ENCODE peak calls at places on chromosomes 3 and 15, in six cellular contexts. Q is HepG2, Y is GM12878, E is HCT116, V is SK-N-SH, P is H1. S is an unnamed sample.

GRCh38 chr3:129449279-129450115 is 9.5 kb downstream of the IFT122 start:
- DNase-seq in Q (no peak), Y (no peak), E (no peak), V (no peak), P (no peak), S (no peak)

GRCh38 chr3:63864008-63864871 is 573 bp downstream of the ATXN7 start:
- DNase-seq in Q (no peak), Y (no peak), E (no peak), V (peak; percentile 85), P (no peak), S (no peak)

GRCh38 chr3:58176827-58177489 is 33.8 kb downstream of the DNASE1L3 start:
- DNase-seq in Q (no peak), Y (no peak), E (no peak), V (no peak), P (no peak), S (no peak)

GRCh38 chr3:170221924-170222646 is at the start of gene PRKCI:
- DNase-seq in Q (peak; percentile 89), Y (peak; percentile 79), E (peak; percentile 97), V (peak; percentile 95), P (peak; percentile 90), S (peak; percentile 91)

GRCh38 chr3:18499256-18499655 is 74.1 kb upstream of the SATB1 start:
- DNase-seq in Q (no peak), Y (peak; percentile 21), E (no peak), V (no peak), P (no peak), S (no peak)

GRCh38 chr15:100002787-100003536 is 269.7 kb upstream of the LYSMD4 start:
- DNase-seq in Q (no peak), Y (no peak), E (no peak), V (no peak), P (no peak), S (no peak)

GRCh38 chr3:14001136-14001535 is 121.3 kb upstream of the WNT7A start:
- DNase-seq in Q (no peak), Y (no peak), E (no peak), V (no peak), P (no peak), S (no peak)

GRCh38 chr3:138479355-138479964 is 45.0 kb downstream of the ESYT3 start:
- DNase-seq in Q (peak; percentile 50), Y (no peak), E (peak; percentile 35), V (peak; percentile 69), P (no peak), S (peak; percentile 51)

GRCh38 chr15:98853593-98854420 is 153.8 kb downstream of the PGPEP1L start:
- DNase-seq in Q (no peak), Y (no peak), E (no peak), V (no peak), P (no peak), S (no peak)

GRCh38 chr3:133949438-133949837 is 53.8 kb upstream of the RAB6B start:
- DNase-seq in Q (no peak), Y (no peak), E (no peak), V (no peak), P (no peak), S (no peak)

GRCh38 chr3:187112934-187113793 is 26.1 kb downstream of the RPL39L start:
- DNase-seq in Q (peak; percentile 12), Y (no peak), E (peak; percentile 18), V (peak; percentile 16), P (no peak), S (peak; percentile 32)

GRCh38 chr3:170840291-170840859 is 29.6 kb downstream of the RPL22L1 start:
- DNase-seq in Q (no peak), Y (no peak), E (no peak), V (peak; percentile 10), P (no peak), S (no peak)

GRCh38 chr3:123802007-123802630 is 82.0 kb downstream of the MYLK start:
- DNase-seq in Q (no peak), Y (no peak), E (no peak), V (no peak), P (no peak), S (no peak)

GRCh38 chr15:62591842-62592838 is 427.1 kb upstream of the C2CD4B start:
- DNase-seq in Q (peak; percentile 13), Y (no peak), E (no peak), V (no peak), P (no peak), S (no peak)

GRCh38 chr15:81133782-81134461 is at the start of gene CFAP161:
- DNase-seq in Q (peak; percentile 29), Y (no peak), E (peak; percentile 42), V (peak; percentile 93), P (peak; percentile 95), S (no peak)

GRCh38 chr3:100696161-100696560 is 13.1 kb upstream of the TFG start:
- DNase-seq in Q (no peak), Y (no peak), E (no peak), V (no peak), P (no peak), S (no peak)

GRCh38 chr3:191246628-191247027 is 47.6 kb downstream of the OSTN start:
- DNase-seq in Q (no peak), Y (no peak), E (peak; percentile 83), V (no peak), P (no peak), S (no peak)

GRCh38 chr3:179410317-179410716 is 41.0 kb downstream of the GNB4 start:
- DNase-seq in Q (no peak), Y (no peak), E (no peak), V (no peak), P (no peak), S (no peak)

GRCh38 chr3:152811974-152812760 is 22.8 kb upstream of the P2RY1 start:
- DNase-seq in Q (no peak), Y (no peak), E (no peak), V (no peak), P (no peak), S (no peak)
- TF ChIP-seq CTCF in Q (no peak), Y (no peak), E (no peak), V (no peak), P (no peak), S (no peak)

GRCh38 chr15:93882779-93883178 is 348.6 kb upstream of the MCTP2 start:
- DNase-seq in Q (no peak), Y (no peak), E (no peak), V (no peak), P (no peak), S (no peak)

GRCh38 chr15:93880358-93880757 is 351.0 kb upstream of the MCTP2 start:
- DNase-seq in Q (no peak), Y (no peak), E (no peak), V (no peak), P (no peak), S (no peak)

GRCh38 chr15:93881310-93881709 is 350.1 kb upstream of the MCTP2 start:
- DNase-seq in Q (no peak), Y (no peak), E (no peak), V (no peak), P (no peak), S (no peak)

DNA sequence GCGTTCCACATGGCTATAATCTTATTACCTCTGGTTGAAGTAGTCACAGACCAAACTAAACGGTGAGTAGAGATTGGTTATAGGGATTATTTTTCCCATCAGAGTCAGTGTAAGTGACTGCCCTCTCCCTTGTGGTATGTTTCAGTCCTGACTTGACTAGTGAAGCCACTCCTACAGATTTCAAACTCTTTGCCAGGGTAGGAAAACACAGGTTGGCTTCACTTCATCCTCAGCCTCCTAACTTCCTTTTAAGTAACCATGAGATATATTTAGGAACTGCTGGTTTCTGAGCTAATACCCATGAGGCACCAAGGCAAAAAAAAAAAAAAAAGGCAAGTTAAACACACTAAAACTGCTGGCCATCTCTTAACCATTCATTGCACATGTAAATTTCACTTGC is 349.2 kb upstream of the MCTP2 start:
- DNase-seq in Q (no peak), Y (no peak), E (no peak), V (no peak), P (no peak), S (no peak)
- TF ChIP-seq POLR2AphosphoS5 in Q (no peak), Y (no peak), E (no peak), V (no peak), P (no peak), S (no peak)

GRCh38 chr3:20405731-20406130 is 219.7 kb upstream of the SGO1 start:
- DNase-seq in Q (no peak), Y (no peak), E (no peak), V (no peak), P (no peak), S (no peak)
- TF ChIP-seq SIN3A in Q (no peak), Y (no peak), E (no peak), V (no peak), P (no peak), S (no peak)

GRCh38 chr15:72688697-72689096 is 2.7 kb downstream of the BBS4 start:
- DNase-seq in Q (no peak), Y (no peak), E (no peak), V (no peak), P (no peak), S (no peak)

GRCh38 chr15:72682772-72683171 is 3.2 kb downstream of the HIGD2B start:
- DNase-seq in Q (no peak), Y (no peak), E (no peak), V (no peak), P (no peak), S (no peak)

GRCh38 chr15:72680931-72681330 is 5.1 kb downstream of the HIGD2B start:
- DNase-seq in Q (no peak), Y (no peak), E (no peak), V (no peak), P (no peak), S (no peak)

GRCh38 chr15:72685925-72686794 is at the start of the genes BBS4 and HIGD2B:
- DNase-seq in Q (peak; percentile 87), Y (peak; percentile 70), E (peak; percentile 90), V (peak; percentile 81), P (peak; percentile 93), S (peak; percentile 78)

DNA sequence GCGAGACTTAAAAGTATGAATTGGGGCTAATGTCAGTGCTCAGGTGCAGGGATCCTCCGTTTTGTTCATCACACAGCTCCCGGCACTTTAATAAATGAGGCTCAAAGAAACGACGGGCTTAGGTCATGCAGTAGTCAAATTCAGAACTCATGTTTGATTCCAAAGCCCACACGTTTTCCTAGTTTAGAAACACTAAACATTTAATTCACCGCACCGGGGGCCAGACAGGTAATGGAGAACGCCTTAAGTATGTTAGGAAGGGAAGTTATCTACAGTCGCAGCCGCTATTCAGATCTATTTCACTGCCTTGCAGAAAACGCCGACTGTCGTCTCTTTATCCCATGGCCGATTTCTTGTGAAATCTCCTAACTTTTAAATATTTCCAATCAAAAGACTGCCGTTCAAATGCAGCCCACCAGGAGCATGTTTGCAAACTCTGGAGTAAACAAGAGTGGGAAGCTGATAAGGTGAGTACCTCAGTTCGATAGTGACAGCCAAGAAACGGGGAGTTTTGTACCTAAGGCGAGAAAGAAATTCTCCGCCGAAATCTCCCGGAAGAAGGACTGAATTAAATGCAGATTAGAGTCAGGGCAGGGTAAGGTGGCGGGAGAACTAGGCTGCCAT is 569 bp downstream of the HIGD2B start:
- DNase-seq in Q (peak; percentile 25), Y (no peak), E (no peak), V (no peak), P (no peak), S (no peak)
- TF ChIP-seq CTCF in Q (no peak), Y (no peak), E (peak; percentile 2), V (peak; percentile 10), P (no peak), S (no peak)

DNA sequence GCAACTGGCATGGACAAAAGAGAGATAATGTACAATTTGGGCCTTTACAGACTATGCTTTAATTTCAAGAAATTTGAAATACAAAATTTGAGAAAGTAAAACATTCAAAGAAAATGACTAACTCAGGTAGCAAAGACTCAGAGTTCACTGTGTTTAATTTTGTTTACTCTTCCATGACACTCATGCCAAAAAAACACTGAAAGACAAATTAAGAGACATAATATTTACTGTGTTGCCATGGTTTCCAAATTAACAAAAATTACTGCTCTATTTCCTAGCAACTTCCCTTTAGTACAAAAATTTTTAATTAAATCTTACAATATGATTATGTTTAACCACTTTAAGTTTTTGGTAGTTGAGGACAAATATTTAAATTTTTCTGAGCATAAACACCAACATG is 29.6 kb downstream of the LRRFIP2 start:
- DNase-seq in Q (peak; percentile 30), Y (no peak), E (no peak), V (no peak), P (no peak), S (no peak)
- TF ChIP-seq POLR2AphosphoS5 in Q (no peak), Y (no peak), E (no peak), V (no peak), P (no peak), S (no peak)